ENCODE peak calls at places on chromosomes 6 and 20, in seven cellular contexts. X is PC-9; S is A673; V is fibroblast of lung; P is ovary; H is CD4-positive, CD25-positive, alpha-beta regulatory T cell; W is HCT116. U is an unnamed sample.
A peak's percentile ranks its signal among the peaks of the same experiment; 100 is the strongest.

GRCh38 chr20:45311589-45312211 is 3.6 kb upstream of the MATN4 start:
- DNase-seq in X (peak; percentile 56), S (peak; percentile 78), V (peak; percentile 38), P (peak; percentile 16), H (peak; percentile 25), W (peak; percentile 47), U (no peak)

GRCh38 chr20:891121-892080 is 24.7 kb downstream of the ANGPT4 start:
- DNase-seq in X (no peak), S (no peak), V (peak; percentile 34), P (peak; percentile 97), H (no peak), W (no peak), U (no peak)

GRCh38 chr6:157089258-157089657 is 234.1 kb downstream of the TMEM242 start:
- DNase-seq in X (no peak), S (peak; percentile 45), V (peak; percentile 52), P (no peak), H (no peak), W (no peak), U (peak; percentile 56)

GRCh38 chr6:137910424-137910834 is 43.4 kb downstream of the TNFAIP3 start:
- DNase-seq in X (no peak), S (no peak), V (peak; percentile 66), P (no peak), H (no peak), W (no peak), U (no peak)

GRCh38 chr20:51934301-51935002 is 132.1 kb upstream of the SALL4 start:
- DNase-seq in X (no peak), S (peak; percentile 78), V (no peak), P (no peak), H (no peak), W (no peak), U (no peak)

GRCh38 chr6:41878961-41879405 is 16.2 kb downstream of the USP49 start:
- DNase-seq in X (no peak), S (no peak), V (peak; percentile 74), P (no peak), H (no peak), W (no peak), U (peak; percentile 50)

GRCh38 chr6:144152334-144152900 is 2.1 kb downstream of the STX11 start:
- DNase-seq in X (no peak), S (no peak), V (no peak), P (no peak), H (no peak), W (no peak), U (no peak)

GRCh38 chr6:111789593-111789992 is 83.7 kb downstream of the FYN start:
- DNase-seq in X (no peak), S (no peak), V (peak; percentile 38), P (no peak), H (no peak), W (no peak), U (no peak)

GRCh38 chr6:6407061-6407723 is 86.7 kb upstream of the F13A1 start:
- DNase-seq in X (no peak), S (peak; percentile 15), V (no peak), P (no peak), H (no peak), W (no peak), U (no peak)

GRCh38 chr20:53081916-53082863 is 110.0 kb downstream of the TSHZ2 start:
- DNase-seq in X (no peak), S (no peak), V (peak; percentile 75), P (no peak), H (no peak), W (no peak), U (peak; percentile 59)

GRCh38 chr6:142763205-142763604 is 181.8 kb downstream of the HIVEP2 start:
- DNase-seq in X (peak; percentile 62), S (peak; percentile 3), V (peak; percentile 90), P (no peak), H (no peak), W (no peak), U (no peak)

GRCh38 chr6:149905911-149906371 is 8.0 kb upstream of the RAET1E start:
- DNase-seq in X (no peak), S (no peak), V (no peak), P (no peak), H (no peak), W (no peak), U (no peak)

GRCh38 chr6:126017668-126018067 is 31.3 kb downstream of the TRMT11 start:
- DNase-seq in X (no peak), S (no peak), V (no peak), P (no peak), H (no peak), W (no peak), U (no peak)

GRCh38 chr6:132259070-132259469 is 142.2 kb downstream of the MOXD1 start:
- DNase-seq in X (no peak), S (peak; percentile 14), V (peak; percentile 30), P (no peak), H (no peak), W (no peak), U (peak; percentile 59)

GRCh38 chr6:41098366-41098765 is 25.6 kb downstream of the NFYA start:
- DNase-seq in X (no peak), S (no peak), V (peak; percentile 27), P (no peak), H (no peak), W (no peak), U (no peak)

GRCh38 chr6:147200711-147201110 is 3.5 kb upstream of the STXBP5 start:
- DNase-seq in X (no peak), S (no peak), V (no peak), P (no peak), H (no peak), W (no peak), U (no peak)

GRCh38 chr6:25312703-25313102 is 33.5 kb downstream of the CARMIL1 start:
- DNase-seq in X (peak; percentile 9), S (peak; percentile 93), V (peak; percentile 70), P (no peak), H (no peak), W (peak; percentile 13), U (peak; percentile 89)

GRCh38 chr20:62766071-62766450 is 30.2 kb upstream of the MRGBP start:
- DNase-seq in X (no peak), S (no peak), V (no peak), P (no peak), H (no peak), W (no peak), U (no peak)

GRCh38 chr20:6920991-6921613 is 153.6 kb downstream of the BMP2 start:
- DNase-seq in X (no peak), S (no peak), V (peak; percentile 5), P (no peak), H (no peak), W (no peak), U (no peak)

DNA sequence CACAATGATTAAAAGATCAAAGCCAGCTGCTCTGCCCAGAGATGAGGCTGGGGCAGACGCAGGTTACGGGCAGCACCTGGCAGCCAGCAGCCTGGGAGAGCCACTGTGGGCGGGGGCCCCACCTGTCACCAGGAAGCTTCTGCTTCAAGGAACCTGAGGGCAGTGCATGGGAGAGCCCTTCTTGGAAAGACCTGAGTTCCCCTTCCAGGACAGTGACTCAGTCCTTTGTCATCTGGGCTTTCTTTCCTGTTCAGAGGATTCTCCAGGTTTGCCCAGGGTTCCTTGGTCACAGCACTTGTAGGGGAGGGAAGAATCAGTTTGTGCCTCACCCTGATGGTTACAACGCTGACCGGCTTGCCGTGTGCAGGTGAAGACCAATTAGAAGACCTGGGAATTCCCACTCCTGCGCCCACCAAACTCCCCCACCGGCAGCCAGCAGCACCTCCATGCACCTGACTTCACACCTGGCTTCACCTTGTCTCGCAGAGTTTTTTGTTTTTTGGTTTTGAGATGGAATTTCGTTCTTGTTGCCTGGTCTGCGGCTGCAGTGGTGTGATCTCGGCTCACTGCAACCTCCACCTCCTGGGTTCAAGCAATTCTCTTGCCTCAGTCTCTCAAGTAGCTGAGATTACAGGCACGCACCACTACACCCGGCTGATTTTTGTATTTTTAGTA is 2.0 kb downstream of the ZBP1 start:
- DNase-seq in X (peak; percentile 92), S (no peak), V (no peak), P (no peak), H (no peak), W (peak; percentile 57), U (peak; percentile 35)
- H3K4me1 ChIP-seq in X (peaks cover 30% of the 10 kb centered on the region), S (no peaks in the 10 kb centered on the region), V (no peaks in the 10 kb centered on the region), P (no peaks in the 10 kb centered on the region), H (peaks cover 68% of the 10 kb centered on the region), W (peaks cover 18% of the 10 kb centered on the region), U (peaks cover 6% of the 10 kb centered on the region)

DNA sequence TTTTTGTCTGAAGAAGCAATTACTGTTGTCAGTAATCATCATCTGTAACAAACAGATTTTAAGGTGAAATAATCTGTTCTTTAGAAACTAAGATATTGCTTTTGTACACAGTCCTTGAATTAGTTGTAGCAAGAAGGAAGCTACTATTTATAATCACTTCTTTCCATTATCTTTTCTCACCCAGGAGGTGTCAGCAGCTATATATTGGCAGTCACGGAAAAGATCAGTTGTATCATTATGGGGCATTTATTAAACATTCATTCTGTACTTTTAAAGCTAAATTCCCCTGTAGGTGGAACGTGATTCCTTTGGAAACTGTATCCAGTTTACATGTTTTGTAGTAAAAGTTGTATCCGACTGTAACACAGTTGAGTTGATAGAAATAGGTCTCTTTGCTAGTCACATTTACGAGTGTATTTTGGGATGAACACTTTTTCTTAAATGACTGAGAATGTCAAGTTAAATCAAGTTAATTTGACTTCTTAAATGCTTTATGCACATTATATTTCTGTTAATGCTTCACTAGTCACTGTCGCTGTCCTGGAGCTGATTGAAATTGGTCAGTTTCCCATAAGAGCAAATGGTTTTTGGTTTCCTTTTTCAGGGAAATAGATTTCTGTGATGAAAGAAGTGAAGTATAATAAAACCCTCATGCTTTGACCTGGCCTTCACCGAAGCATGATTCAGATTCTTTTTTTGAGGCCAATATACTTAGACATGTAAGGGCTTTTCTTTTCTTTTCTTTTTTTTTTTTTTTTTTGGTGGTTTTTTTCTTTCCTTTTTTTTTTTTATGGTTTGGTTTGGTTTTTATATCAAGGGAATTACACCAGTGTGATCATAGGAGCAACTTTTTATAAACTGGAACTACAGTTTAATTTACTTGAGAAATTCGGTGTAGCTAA is 5.1 kb downstream of the QKI start:
- DNase-seq in X (no peak), S (no peak), V (peak; percentile 74), P (no peak), H (no peak), W (no peak), U (peak; percentile 31)
- H3K4me3 ChIP-seq in X (peak overlapping the region; percentile 93), S (peak overlapping the region; percentile 19), V (peak overlapping the region; percentile 80), P (no peak overlapping the region), H (no peak overlapping the region), W (no peak overlapping the region), U (no peak overlapping the region)

DNA sequence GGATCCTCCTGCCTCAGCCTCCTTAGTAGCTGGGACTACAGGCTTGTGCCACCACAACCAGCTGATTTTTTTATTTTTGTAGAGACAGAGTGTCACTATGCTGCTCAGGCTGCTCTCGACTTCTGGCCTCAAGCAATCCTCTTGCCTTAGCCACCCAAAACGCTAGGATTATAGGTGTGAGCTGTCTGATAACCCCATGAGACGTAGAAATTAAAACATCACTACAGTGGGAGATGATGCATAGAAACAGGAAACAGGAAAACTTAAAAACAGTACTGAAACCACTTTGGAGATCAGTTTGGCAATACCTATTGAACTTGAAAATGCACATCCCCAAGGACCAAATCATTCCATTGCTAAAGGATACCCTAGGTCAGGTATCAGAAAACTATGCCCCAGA is 10.8 kb downstream of the SENP6 start:
- DNase-seq in X (no peak), S (no peak), V (no peak), P (no peak), H (no peak), W (no peak), U (no peak)
- H3K4me1 ChIP-seq in X (peaks cover 25% of the 10 kb centered on the region), S (peaks cover 36% of the 10 kb centered on the region), V (peaks cover 2% of the 10 kb centered on the region), P (peaks cover 23% of the 10 kb centered on the region), H (peaks cover 49% of the 10 kb centered on the region), W (peaks cover 34% of the 10 kb centered on the region), U (peaks cover 10% of the 10 kb centered on the region)

DNA sequence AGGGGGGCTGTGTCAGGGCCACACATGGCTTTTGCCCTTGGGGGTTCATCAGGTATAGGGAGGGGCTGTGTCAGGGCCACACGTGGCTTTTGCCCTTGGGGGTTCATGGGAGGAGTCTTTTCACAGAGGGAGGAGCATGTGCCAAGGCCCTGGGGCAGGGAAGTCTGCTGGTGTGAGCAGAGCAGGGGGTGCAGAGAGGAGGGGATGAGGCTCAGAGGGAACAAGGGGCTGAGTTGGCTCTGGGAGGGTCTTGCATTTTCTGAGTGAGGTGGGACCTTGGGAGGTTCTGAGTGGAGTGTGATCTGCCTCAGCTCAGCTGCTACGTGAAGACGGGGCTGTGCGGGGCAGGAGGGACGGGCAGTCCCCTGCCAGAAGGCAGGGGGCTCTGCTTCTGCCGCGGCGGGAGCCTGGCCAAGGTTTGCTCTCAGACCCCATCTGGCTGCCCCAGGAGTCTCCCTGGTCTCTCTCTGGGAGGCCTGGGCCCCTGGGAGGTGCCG is 6.0 kb upstream of the SOX18 start:
- DNase-seq in X (no peak), S (no peak), V (no peak), P (no peak), H (no peak), W (no peak), U (no peak)
- H3K4me3 ChIP-seq in X (no peak overlapping the region), S (no peak overlapping the region), V (no peak overlapping the region), P (no peak overlapping the region), H (no peak overlapping the region), W (no peak overlapping the region), U (peak overlapping the region; percentile 61)